ENCODE peak calls at places on chromosomes 4 and X, in eight cellular contexts. W is K562, X is tibial nerve, O is adrenal gland, K is AG04450, H is suprapubic skin, G is AG10803, M is GM10248. I is an unnamed sample.

GRCh38 chrX:48972214-48973164 is 845 bp upstream of the KCND1 start:
- DNase-seq in X (peak), M (peak), W (peak), H (no peak), G (peak), O (peak), K (no peak), I (peak)

GRCh38 chrX:78573630-78574029 is 85.5 kb downstream of the RTL3 start:
- DNase-seq in K (no peak), X (no peak), H (no peak), G (no peak), M (no peak), O (no peak), W (no peak), I (no peak)

GRCh38 chr4:2716236-2716635 is 39.9 kb downstream of the TNIP2 start:
- DNase-seq in G (no peak), W (no peak), X (no peak), K (no peak), H (no peak), M (no peak), O (no peak), I (no peak)

GRCh38 chr4:26272654-26273307 is 48.0 kb upstream of the RBPJ start:
- DNase-seq in O (no peak), W (no peak), K (no peak), M (no peak), X (no peak), H (no peak), G (no peak), I (no peak)

GRCh38 chrX:125203379-125203736 is 116.3 kb upstream of the TEX13C start:
- DNase-seq in M (peak), K (no peak), G (no peak), X (no peak), W (no peak), H (peak), O (peak), I (no peak)

GRCh38 chr4:27791640-27792039 is 931.0 kb downstream of the STIM2 start:
- DNase-seq in K (no peak), W (no peak), O (no peak), X (no peak), M (no peak), G (peak), H (no peak), I (peak)

GRCh38 chr4:169103966-169104412 is 93.9 kb upstream of the CBR4 start:
- DNase-seq in M (no peak), W (no peak), O (no peak), X (no peak), G (no peak), K (no peak), H (no peak), I (no peak)

GRCh38 chrX:107741318-107741813 is 34.2 kb downstream of the TSC22D3 start:
- DNase-seq in O (no peak), X (no peak), M (no peak), G (no peak), K (no peak), W (no peak), H (no peak), I (no peak)

GRCh38 chr4:150216725-150217124 is 138.5 kb downstream of the DCLK2 start:
- DNase-seq in W (no peak), H (no peak), K (no peak), G (no peak), X (no peak), M (no peak), O (no peak), I (no peak)

GRCh38 chr4:89056292-89056952 is 563 bp downstream of the FAM13A start:
- DNase-seq in K (no peak), O (no peak), W (no peak), H (no peak), M (no peak), G (no peak), X (peak), I (no peak)

GRCh38 chrX:9928083-9928482 is 39.1 kb upstream of the CLDN34 start:
- DNase-seq in O (no peak), K (no peak), G (no peak), W (no peak), X (no peak), M (no peak), H (no peak), I (no peak)

GRCh38 chrX:100973411-100973810 is 3.9 kb downstream of the ARL13A start:
- DNase-seq in O (no peak), G (no peak), H (no peak), X (no peak), M (no peak), K (no peak), W (no peak), I (peak)

GRCh38 chrX:94743478-94743877 is 1069.5 kb downstream of the FAM133A start:
- DNase-seq in G (no peak), X (no peak), O (no peak), H (no peak), W (no peak), M (no peak), K (no peak), I (no peak)

GRCh38 chr4:80587861-80588385 is 252.4 kb downstream of the CFAP299 start:
- DNase-seq in K (no peak), X (no peak), H (no peak), G (no peak), W (no peak), O (no peak), M (no peak), I (no peak)

GRCh38 chr4:81647388-81647787 is 175.7 kb upstream of the RASGEF1B start:
- DNase-seq in K (no peak), G (no peak), X (no peak), O (no peak), H (no peak), W (no peak), M (no peak), I (no peak)

GRCh38 chrX:103845165-103845653 is 13.2 kb upstream of the RAB9B start:
- DNase-seq in M (peak), K (peak), X (peak), O (peak), H (no peak), W (peak), G (peak), I (peak)

GRCh38 chrX:130079824-130080406 is 30.4 kb downstream of the ELF4 start:
- DNase-seq in M (peak), G (peak), W (peak), O (peak), H (no peak), K (peak), X (peak), I (peak)

GRCh38 chrX:104172788-104173187 is 6.5 kb downstream of the FAM199X start:
- DNase-seq in G (no peak), O (no peak), M (no peak), K (no peak), W (no peak), X (no peak), H (no peak), I (no peak)

GRCh38 chrX:109826954-109827708 is 94.1 kb upstream of the ACSL4 start:
- DNase-seq in K (peak), G (peak), X (no peak), M (no peak), O (peak), W (no peak), H (no peak), I (peak)

GRCh38 chr4:153438916-153439756 is 27.0 kb upstream of the TMEM131L start:
- DNase-seq in K (no peak), W (no peak), M (peak), X (no peak), O (no peak), G (no peak), H (no peak), I (no peak)

GRCh38 chrX:40411350-40412111 is 169.2 kb upstream of the ATP6AP2 start:
- DNase-seq in K (no peak), O (no peak), H (no peak), M (no peak), W (peak), G (no peak), X (no peak), I (no peak)
- TF ChIP-seq CTCF in K (no peak), O (no peak), H (no peak), M (no peak), W (peak), G (peak), X (no peak), I (no peak)

GRCh38 chrX:97846228-97846627 is 962.5 kb downstream of the RPA4 start:
- DNase-seq in X (no peak), W (no peak), M (peak), K (no peak), O (no peak), H (no peak), G (no peak), I (no peak)

GRCh38 chrX:97845451-97845850 is 961.7 kb downstream of the RPA4 start:
- DNase-seq in W (no peak), O (no peak), K (no peak), M (peak), X (no peak), G (no peak), H (no peak), I (no peak)

GRCh38 chrX:97844943-97845342 is 961.2 kb downstream of the RPA4 start:
- DNase-seq in G (no peak), X (no peak), H (no peak), M (peak), W (no peak), K (no peak), O (no peak), I (no peak)

GRCh38 chrX:97847885-97848679 is 964.4 kb downstream of the RPA4 start:
- DNase-seq in M (peak), K (no peak), H (no peak), O (no peak), X (no peak), G (no peak), W (no peak), I (no peak)

DNA sequence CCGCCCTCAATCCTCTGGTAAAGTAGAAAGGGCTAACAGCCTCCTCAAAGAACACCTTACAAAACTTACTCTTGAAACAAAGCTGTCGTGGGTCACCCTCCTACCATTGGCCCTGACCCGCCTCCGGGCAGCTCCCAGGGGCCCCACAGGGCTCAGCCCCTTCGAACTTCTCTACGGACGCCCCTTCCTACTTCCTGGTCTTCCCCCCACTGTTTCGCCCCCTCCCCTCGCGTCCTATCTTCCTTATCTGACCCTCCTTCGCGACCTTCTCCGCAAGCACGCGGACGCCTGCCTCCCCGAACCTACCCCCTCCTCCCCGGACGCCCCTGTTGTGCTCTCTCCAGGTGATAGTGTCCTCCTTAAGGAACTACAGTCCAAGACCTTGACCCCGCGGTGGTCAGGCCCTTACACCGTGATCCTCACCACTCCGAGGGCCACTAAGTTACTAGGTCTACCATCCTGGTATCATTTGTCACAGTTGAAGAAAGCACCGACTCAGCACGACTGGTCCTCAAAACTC is 963.1 kb downstream of the RPA4 start:
- DNase-seq in K (no peak), X (no peak), H (no peak), W (no peak), O (no peak), M (peak), G (no peak), I (no peak)
- TF ChIP-seq CTCF in K (no peak), X (no peak), H (no peak), W (no peak), O (no peak), M (no peak), G (no peak), I (no peak)

DNA sequence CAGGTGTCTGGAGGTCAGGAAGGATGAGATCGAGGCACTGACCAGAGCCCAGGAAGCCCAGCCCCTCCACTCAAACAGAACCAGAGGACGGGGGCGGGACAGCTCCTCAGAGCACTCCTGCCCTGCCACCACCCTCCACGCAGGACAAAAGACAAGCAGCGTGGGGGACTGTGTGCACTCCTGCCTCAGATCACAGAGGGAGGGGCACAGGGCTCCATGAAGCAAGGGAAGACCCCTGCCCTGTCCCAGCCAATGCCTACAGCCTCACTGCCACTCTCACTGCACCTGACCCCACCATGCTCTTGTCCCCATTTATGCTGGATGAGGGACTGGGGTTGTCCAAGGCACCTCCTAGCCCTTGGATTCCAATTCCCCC is 169.0 kb downstream of the AFAP1 start:
- DNase-seq in K (no peak), H (no peak), M (no peak), G (no peak), O (no peak), X (no peak), W (no peak), I (no peak)
- TF ChIP-seq CTCF in K (no peak), H (no peak), M (no peak), G (no peak), O (no peak), X (no peak), W (no peak), I (no peak)

GRCh38 chr4:39029752-39030694 is 2.2 kb downstream of the TMEM156 start:
- DNase-seq in K (no peak), W (no peak), O (no peak), H (no peak), M (peak), X (no peak), G (no peak), I (no peak)
- TF ChIP-seq CTCF in K (no peak), W (peak), O (no peak), H (no peak), M (peak), X (no peak), G (no peak), I (no peak)

GRCh38 chr4:1495416-1496115 is 89.3 kb upstream of the NKX1-1 start:
- DNase-seq in W (no peak), G (no peak), O (no peak), X (no peak), M (no peak), H (peak), K (no peak), I (no peak)

GRCh38 chr4:1493540-1494287 is 87.5 kb upstream of the NKX1-1 start:
- DNase-seq in O (no peak), M (no peak), H (no peak), K (no peak), G (no peak), W (no peak), X (no peak), I (no peak)

GRCh38 chr4:1494416-1495315 is 88.4 kb upstream of the NKX1-1 start:
- DNase-seq in X (no peak), W (no peak), M (no peak), H (no peak), K (no peak), O (no peak), G (no peak), I (no peak)

GRCh38 chr4:1497189-1497801 is 91.1 kb upstream of the NKX1-1 start:
- DNase-seq in O (no peak), X (no peak), M (no peak), W (no peak), H (no peak), G (no peak), K (no peak), I (no peak)

GRCh38 chr4:1496116-1496642 is 89.9 kb upstream of the NKX1-1 start:
- DNase-seq in H (peak), M (no peak), K (no peak), G (no peak), O (no peak), W (no peak), X (no peak), I (no peak)
- TF ChIP-seq CTCF in H (no peak), M (no peak), K (no peak), G (no peak), O (no peak), W (no peak), X (no peak), I (no peak)

DNA sequence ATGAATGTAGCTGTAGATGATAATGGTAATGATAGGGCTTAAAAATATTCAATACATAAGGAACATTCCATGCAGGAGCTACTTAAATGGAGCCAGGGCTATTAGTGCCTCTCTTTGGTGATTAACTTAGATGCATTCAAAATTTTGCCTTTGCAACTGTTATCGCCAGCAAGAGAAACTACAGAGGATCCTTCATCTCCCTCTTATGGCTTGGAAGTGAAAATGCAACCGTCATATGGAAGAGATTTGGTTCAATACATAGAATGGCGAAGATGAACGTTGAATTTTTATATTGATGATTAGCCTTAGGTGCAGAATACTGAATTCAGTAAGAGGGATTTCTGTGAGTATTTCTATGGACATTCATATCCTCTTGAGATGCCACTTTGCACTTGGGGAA is 134.5 kb upstream of the NLGN4X start:
- DNase-seq in X (no peak), K (no peak), H (no peak), G (no peak), M (no peak), W (no peak), O (no peak), I (no peak)
- TF ChIP-seq CTCF in X (no peak), K (no peak), H (no peak), G (no peak), M (no peak), W (no peak), O (no peak), I (no peak)

DNA sequence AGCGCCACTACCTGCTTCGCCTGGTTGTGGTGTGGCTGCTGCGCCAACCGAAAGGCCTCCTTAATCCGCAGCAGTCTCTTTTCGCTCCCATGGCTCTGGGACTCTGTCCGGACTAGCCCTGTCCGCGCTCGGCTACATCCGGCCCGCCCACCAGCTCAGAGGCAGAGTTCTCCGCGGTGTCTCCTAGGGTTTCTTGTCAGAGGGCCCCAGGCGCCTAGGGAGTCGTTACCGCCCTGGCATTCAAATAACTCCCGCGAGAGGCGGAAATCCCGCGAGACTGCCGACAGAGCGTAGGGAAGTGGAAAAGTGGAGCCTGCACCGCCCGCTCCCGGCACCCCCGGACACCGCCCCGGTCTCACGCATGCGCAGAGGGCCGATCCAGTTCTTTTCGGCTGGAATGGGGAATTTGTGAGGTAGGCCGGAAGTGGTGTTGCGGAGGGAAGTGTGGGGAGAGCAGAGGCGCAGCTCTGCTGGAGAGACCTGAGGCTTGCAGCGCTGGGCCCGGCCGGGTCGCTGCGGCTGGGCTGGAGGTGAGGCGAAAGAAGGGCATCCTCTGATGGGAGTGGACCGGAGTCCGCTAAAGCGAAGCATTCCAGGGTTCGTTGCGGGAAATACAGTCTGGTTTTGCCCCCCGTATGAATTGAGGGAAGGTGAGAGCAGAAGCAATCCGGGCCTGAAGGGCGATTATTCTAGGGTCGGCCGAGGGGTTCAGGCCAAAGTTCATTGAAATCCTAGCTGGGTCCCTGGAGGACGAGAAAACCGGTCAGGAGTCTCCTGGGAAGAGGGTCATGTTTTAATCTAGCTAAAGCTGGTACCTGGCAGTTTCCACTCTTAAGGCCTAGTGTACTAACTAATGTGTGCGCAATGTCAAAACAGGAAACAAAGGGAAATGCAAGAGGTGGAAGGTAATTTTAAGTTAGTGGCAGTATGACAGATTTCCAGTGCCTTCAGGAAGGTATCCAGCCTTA is at the start of gene FAM200B:
- DNase-seq in H (peak), W (peak), K (peak), O (peak), X (peak), M (peak), G (peak), I (peak)
- TF ChIP-seq CTCF in H (no peak), W (peak), K (peak), O (no peak), X (peak), M (no peak), G (no peak), I (no peak)

DNA sequence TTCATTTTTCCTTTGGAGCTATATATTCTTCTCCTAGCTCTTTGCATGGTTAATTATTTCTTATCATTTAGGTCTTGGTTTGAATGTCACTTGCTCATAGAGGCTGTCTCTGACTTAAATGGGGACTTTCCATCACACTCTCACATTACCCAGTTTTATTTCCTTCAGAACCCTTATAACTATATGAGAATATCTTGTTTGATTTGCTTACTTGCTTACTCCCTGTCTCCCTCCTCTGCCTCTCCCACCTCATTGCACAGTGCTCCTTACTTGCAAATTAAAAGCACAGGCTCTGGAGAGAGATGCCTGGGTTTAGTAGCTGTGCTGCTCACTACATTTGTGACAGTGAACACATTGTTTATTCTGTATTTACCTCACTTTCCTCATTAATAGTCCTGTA is 174.6 kb downstream of the SOWAHB start:
- DNase-seq in G (peak), H (no peak), M (no peak), K (no peak), O (no peak), X (no peak), W (no peak), I (peak)
- TF ChIP-seq CTCF in G (peak), H (no peak), M (peak), K (peak), O (no peak), X (no peak), W (no peak), I (peak)

I was measured in fibroblast of mammary gland.